ENCODE peak calls at places on chromosomes 3 and 15, in seven cellular contexts. One of them, this sample, is unnamed.

GRCh38 chr3:189330066-189330465 is 158.3 kb downstream of the TPRG1 start:
- DNase-seq in RWPE2: no peak
- DNase-seq in body of pancreas: no peak
- DNase-seq in CD4-positive, alpha-beta memory T cell: no peak
- DNase-seq in prostate gland: no peak
- DNase-seq in Karpas-422: no peak
- DNase-seq in HCT116: no peak
- DNase-seq in this sample: no peak

GRCh38 chr3:151561878-151562277 is 101.0 kb upstream of the IGSF10 start:
- DNase-seq in RWPE2: no peak
- DNase-seq in body of pancreas: no peak
- DNase-seq in CD4-positive, alpha-beta memory T cell: no peak
- DNase-seq in prostate gland: no peak
- DNase-seq in Karpas-422: no peak
- DNase-seq in HCT116: no peak
- DNase-seq in this sample: no peak

GRCh38 chr3:163058190-163058854 is 1561.7 kb downstream of the OTOL1 start:
- DNase-seq in RWPE2: no peak
- DNase-seq in body of pancreas: no peak
- DNase-seq in CD4-positive, alpha-beta memory T cell: no peak
- DNase-seq in prostate gland: no peak
- DNase-seq in Karpas-422: no peak
- DNase-seq in HCT116: no peak
- DNase-seq in this sample: no peak

GRCh38 chr15:35958021-35958420 is 412.1 kb upstream of the DPH6 start:
- DNase-seq in RWPE2: no peak
- DNase-seq in body of pancreas: peak
- DNase-seq in CD4-positive, alpha-beta memory T cell: no peak
- DNase-seq in prostate gland: no peak
- DNase-seq in Karpas-422: no peak
- DNase-seq in HCT116: no peak
- DNase-seq in this sample: no peak

GRCh38 chr3:126971891-126972351 is 11.0 kb upstream of the PLXNA1 start:
- DNase-seq in RWPE2: no peak
- DNase-seq in body of pancreas: peak
- DNase-seq in CD4-positive, alpha-beta memory T cell: no peak
- DNase-seq in prostate gland: no peak
- DNase-seq in Karpas-422: no peak
- DNase-seq in HCT116: no peak
- DNase-seq in this sample: no peak

GRCh38 chr15:66738116-66738515 is 36.1 kb downstream of the SMAD6 start:
- DNase-seq in RWPE2: no peak
- DNase-seq in body of pancreas: no peak
- DNase-seq in CD4-positive, alpha-beta memory T cell: no peak
- DNase-seq in prostate gland: no peak
- DNase-seq in Karpas-422: no peak
- DNase-seq in HCT116: no peak
- DNase-seq in this sample: no peak

GRCh38 chr15:66288796-66289195 is 4.6 kb upstream of the DIS3L start:
- DNase-seq in RWPE2: no peak
- DNase-seq in body of pancreas: no peak
- DNase-seq in CD4-positive, alpha-beta memory T cell: no peak
- DNase-seq in prostate gland: no peak
- DNase-seq in Karpas-422: no peak
- DNase-seq in HCT116: no peak
- DNase-seq in this sample: no peak

GRCh38 chr15:60704717-60705116 is 225.8 kb upstream of the ICE2 start:
- DNase-seq in RWPE2: no peak
- DNase-seq in body of pancreas: no peak
- DNase-seq in CD4-positive, alpha-beta memory T cell: peak
- DNase-seq in prostate gland: no peak
- DNase-seq in Karpas-422: no peak
- DNase-seq in HCT116: no peak
- DNase-seq in this sample: no peak

GRCh38 chr3:107142171-107142570 is 235.1 kb upstream of the CCDC54 start:
- DNase-seq in RWPE2: no peak
- DNase-seq in body of pancreas: no peak
- DNase-seq in CD4-positive, alpha-beta memory T cell: no peak
- DNase-seq in prostate gland: no peak
- DNase-seq in Karpas-422: no peak
- DNase-seq in HCT116: no peak
- DNase-seq in this sample: no peak

GRCh38 chr3:25429441-25429907 is 1.4 kb downstream of the RARB start:
- DNase-seq in RWPE2: no peak
- DNase-seq in body of pancreas: peak
- DNase-seq in CD4-positive, alpha-beta memory T cell: no peak
- DNase-seq in prostate gland: no peak
- DNase-seq in Karpas-422: no peak
- DNase-seq in HCT116: no peak
- DNase-seq in this sample: no peak

GRCh38 chr3:154792828-154793227 is 287.3 kb upstream of the MME start:
- DNase-seq in RWPE2: no peak
- DNase-seq in body of pancreas: no peak
- DNase-seq in CD4-positive, alpha-beta memory T cell: no peak
- DNase-seq in prostate gland: no peak
- DNase-seq in Karpas-422: no peak
- DNase-seq in HCT116: no peak
- DNase-seq in this sample: no peak

GRCh38 chr3:114697441-114697840 is 403.6 kb downstream of the TIGIT start:
- DNase-seq in RWPE2: no peak
- DNase-seq in body of pancreas: no peak
- DNase-seq in CD4-positive, alpha-beta memory T cell: no peak
- DNase-seq in prostate gland: no peak
- DNase-seq in Karpas-422: no peak
- DNase-seq in HCT116: no peak
- DNase-seq in this sample: no peak

GRCh38 chr15:90082140-90082713 is 20.0 kb downstream of the IDH2 start:
- DNase-seq in RWPE2: no peak
- DNase-seq in body of pancreas: no peak
- DNase-seq in CD4-positive, alpha-beta memory T cell: no peak
- DNase-seq in prostate gland: no peak
- DNase-seq in Karpas-422: no peak
- DNase-seq in HCT116: no peak
- DNase-seq in this sample: peak

GRCh38 chr3:143831208-143831607 is 17.1 kb downstream of the SLC9A9 start:
- DNase-seq in RWPE2: no peak
- DNase-seq in body of pancreas: no peak
- DNase-seq in CD4-positive, alpha-beta memory T cell: no peak
- DNase-seq in prostate gland: no peak
- DNase-seq in Karpas-422: no peak
- DNase-seq in HCT116: no peak
- DNase-seq in this sample: no peak

GRCh38 chr3:14516738-14517345 is 23.3 kb downstream of the GRIP2 start:
- DNase-seq in RWPE2: peak
- DNase-seq in body of pancreas: no peak
- DNase-seq in CD4-positive, alpha-beta memory T cell: no peak
- DNase-seq in prostate gland: no peak
- DNase-seq in Karpas-422: no peak
- DNase-seq in HCT116: no peak
- DNase-seq in this sample: no peak

GRCh38 chr3:188683032-188683491 is 488.7 kb upstream of the TPRG1 start:
- DNase-seq in RWPE2: no peak
- DNase-seq in body of pancreas: no peak
- DNase-seq in CD4-positive, alpha-beta memory T cell: no peak
- DNase-seq in prostate gland: no peak
- DNase-seq in Karpas-422: no peak
- DNase-seq in HCT116: no peak
- DNase-seq in this sample: no peak

GRCh38 chr15:72991026-72991425 is 61.2 kb upstream of the NEO1 start:
- DNase-seq in RWPE2: no peak
- DNase-seq in body of pancreas: no peak
- DNase-seq in CD4-positive, alpha-beta memory T cell: no peak
- DNase-seq in prostate gland: no peak
- DNase-seq in Karpas-422: no peak
- DNase-seq in HCT116: no peak
- DNase-seq in this sample: no peak

GRCh38 chr15:80780416-80781221 is 1.4 kb downstream of the CEMIP start:
- DNase-seq in RWPE2: peak
- DNase-seq in body of pancreas: peak
- DNase-seq in CD4-positive, alpha-beta memory T cell: no peak
- DNase-seq in prostate gland: peak
- DNase-seq in Karpas-422: no peak
- DNase-seq in HCT116: no peak
- DNase-seq in this sample: no peak

DNA sequence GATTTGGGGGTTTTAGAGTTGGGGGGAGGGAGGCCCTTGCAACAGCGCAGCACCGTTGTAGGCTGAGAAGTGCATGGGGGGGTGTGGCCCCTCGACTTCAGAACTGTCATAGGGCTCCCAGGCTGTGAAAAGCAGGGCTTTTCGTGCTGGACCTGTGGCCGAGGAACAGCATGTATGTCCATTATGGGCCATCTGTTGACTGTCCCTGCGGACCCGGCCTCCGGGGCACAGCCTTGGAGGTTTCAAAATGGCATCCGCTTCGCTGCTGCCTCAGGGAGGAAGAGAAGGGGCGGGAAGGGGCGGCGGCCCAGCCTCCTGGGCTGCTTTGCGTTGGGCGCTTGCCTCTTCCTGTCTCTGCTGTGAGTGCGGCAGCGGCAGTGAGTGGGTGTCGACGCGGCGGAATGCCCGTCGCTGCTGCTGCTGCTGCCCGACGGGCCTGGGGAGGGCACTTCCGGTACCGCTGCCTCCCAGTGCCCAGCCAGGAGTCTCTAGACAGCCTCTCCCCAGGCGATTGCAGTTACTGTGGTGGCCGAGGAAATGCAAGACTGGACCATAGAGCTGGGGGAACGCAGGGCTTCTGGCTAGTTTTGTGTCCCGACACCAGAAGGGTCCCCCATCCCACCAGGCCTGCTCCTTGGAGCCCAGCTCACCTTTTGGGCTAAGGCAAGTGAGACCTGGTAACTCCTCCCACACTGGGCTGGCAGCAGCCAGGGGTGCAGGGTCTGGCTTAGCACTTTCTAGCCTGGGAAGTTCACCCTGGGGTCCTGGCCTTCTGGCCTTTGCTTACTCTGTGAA is 1.9 kb downstream of the GNAI2 start:
- DNase-seq in RWPE2: peak
- DNase-seq in body of pancreas: peak
- DNase-seq in CD4-positive, alpha-beta memory T cell: peak
- DNase-seq in prostate gland: peak
- DNase-seq in Karpas-422: peak
- DNase-seq in HCT116: no peak
- DNase-seq in this sample: peak
- H3K27ac ChIP-seq in RWPE2: peak
- H3K27ac ChIP-seq in body of pancreas: peak
- H3K27ac ChIP-seq in CD4-positive, alpha-beta memory T cell: peak
- H3K27ac ChIP-seq in prostate gland: peak
- H3K27ac ChIP-seq in Karpas-422: peak
- H3K27ac ChIP-seq in HCT116: peak
- H3K27ac ChIP-seq in this sample: peak

GRCh38 chr3:183984749-183985729 is 32.6 kb downstream of the ABCC5 start:
- DNase-seq in RWPE2: no peak
- DNase-seq in body of pancreas: peak
- DNase-seq in CD4-positive, alpha-beta memory T cell: no peak
- DNase-seq in prostate gland: peak
- DNase-seq in Karpas-422: no peak
- DNase-seq in HCT116: no peak
- DNase-seq in this sample: no peak

GRCh38 chr3:183975981-183976662 is 41.6 kb downstream of the ABCC5 start:
- DNase-seq in RWPE2: no peak
- DNase-seq in body of pancreas: no peak
- DNase-seq in CD4-positive, alpha-beta memory T cell: no peak
- DNase-seq in prostate gland: no peak
- DNase-seq in Karpas-422: no peak
- DNase-seq in HCT116: no peak
- DNase-seq in this sample: no peak

GRCh38 chr3:183981990-183982658 is 35.6 kb downstream of the ABCC5 start:
- DNase-seq in RWPE2: no peak
- DNase-seq in body of pancreas: no peak
- DNase-seq in CD4-positive, alpha-beta memory T cell: no peak
- DNase-seq in prostate gland: no peak
- DNase-seq in Karpas-422: no peak
- DNase-seq in HCT116: no peak
- DNase-seq in this sample: no peak

GRCh38 chr3:183984337-183984736 is 33.3 kb downstream of the ABCC5 start:
- DNase-seq in RWPE2: no peak
- DNase-seq in body of pancreas: no peak
- DNase-seq in CD4-positive, alpha-beta memory T cell: no peak
- DNase-seq in prostate gland: no peak
- DNase-seq in Karpas-422: no peak
- DNase-seq in HCT116: no peak
- DNase-seq in this sample: no peak

GRCh38 chr3:183980408-183980807 is 37.3 kb downstream of the ABCC5 start:
- DNase-seq in RWPE2: no peak
- DNase-seq in body of pancreas: peak
- DNase-seq in CD4-positive, alpha-beta memory T cell: no peak
- DNase-seq in prostate gland: peak
- DNase-seq in Karpas-422: no peak
- DNase-seq in HCT116: no peak
- DNase-seq in this sample: no peak
- H3K27ac ChIP-seq in RWPE2: no peak
- H3K27ac ChIP-seq in body of pancreas: no peak
- H3K27ac ChIP-seq in CD4-positive, alpha-beta memory T cell: no peak
- H3K27ac ChIP-seq in prostate gland: peak
- H3K27ac ChIP-seq in Karpas-422: no peak
- H3K27ac ChIP-seq in HCT116: no peak
- H3K27ac ChIP-seq in this sample: peak

GRCh38 chr15:59373215-59373614 is 544 bp upstream of the MYO1E start:
- DNase-seq in RWPE2: no peak
- DNase-seq in body of pancreas: no peak
- DNase-seq in CD4-positive, alpha-beta memory T cell: no peak
- DNase-seq in prostate gland: no peak
- DNase-seq in Karpas-422: no peak
- DNase-seq in HCT116: no peak
- DNase-seq in this sample: no peak

GRCh38 chr15:59376735-59377134 is 4.1 kb upstream of the MYO1E start:
- DNase-seq in RWPE2: no peak
- DNase-seq in body of pancreas: no peak
- DNase-seq in CD4-positive, alpha-beta memory T cell: no peak
- DNase-seq in prostate gland: no peak
- DNase-seq in Karpas-422: peak
- DNase-seq in HCT116: no peak
- DNase-seq in this sample: no peak

GRCh38 chr15:59369597-59369996 is 3.1 kb downstream of the MYO1E start:
- DNase-seq in RWPE2: no peak
- DNase-seq in body of pancreas: no peak
- DNase-seq in CD4-positive, alpha-beta memory T cell: no peak
- DNase-seq in prostate gland: no peak
- DNase-seq in Karpas-422: no peak
- DNase-seq in HCT116: no peak
- DNase-seq in this sample: no peak

GRCh38 chr15:59371458-59372351 is 966 bp downstream of the MYO1E start:
- DNase-seq in RWPE2: peak
- DNase-seq in body of pancreas: peak
- DNase-seq in CD4-positive, alpha-beta memory T cell: no peak
- DNase-seq in prostate gland: peak
- DNase-seq in Karpas-422: no peak
- DNase-seq in HCT116: no peak
- DNase-seq in this sample: no peak

GRCh38 chr15:59372352-59373211 is at the start of gene MYO1E:
- DNase-seq in RWPE2: peak
- DNase-seq in body of pancreas: peak
- DNase-seq in CD4-positive, alpha-beta memory T cell: no peak
- DNase-seq in prostate gland: peak
- DNase-seq in Karpas-422: peak
- DNase-seq in HCT116: peak
- DNase-seq in this sample: peak
- H3K27ac ChIP-seq in RWPE2: peak
- H3K27ac ChIP-seq in body of pancreas: peak
- H3K27ac ChIP-seq in CD4-positive, alpha-beta memory T cell: no peak
- H3K27ac ChIP-seq in prostate gland: peak
- H3K27ac ChIP-seq in Karpas-422: no peak
- H3K27ac ChIP-seq in HCT116: peak
- H3K27ac ChIP-seq in this sample: peak

GRCh38 chr3:53274938-53275666 is 19.3 kb upstream of the TKT start:
- DNase-seq in RWPE2: no peak
- DNase-seq in body of pancreas: peak
- DNase-seq in CD4-positive, alpha-beta memory T cell: no peak
- DNase-seq in prostate gland: no peak
- DNase-seq in Karpas-422: no peak
- DNase-seq in HCT116: no peak
- DNase-seq in this sample: no peak
- H3K27ac ChIP-seq in RWPE2: no peak
- H3K27ac ChIP-seq in body of pancreas: peak
- H3K27ac ChIP-seq in CD4-positive, alpha-beta memory T cell: no peak
- H3K27ac ChIP-seq in prostate gland: no peak
- H3K27ac ChIP-seq in Karpas-422: no peak
- H3K27ac ChIP-seq in HCT116: no peak
- H3K27ac ChIP-seq in this sample: no peak

This sample was measured in caudate nucleus.